ENCODE peak calls at places on chromosomes 11 and 22, in five cellular contexts. G is stimulated activated CD4-positive, alpha-beta T cell treated with anti-CD3 and anti-CD28 coated beads, Interleukin-15, amount 100 ng/mL, for 48 hours; K is cerebellar cortex; N is omental fat pad; B is nephron progenitor cell. T is an unnamed sample.

GRCh38 chr11:68641880-68642279 is 42.5 kb upstream of the GAL start:
- DNase-seq in G (no peak), K (no peak), N (no peak), B (no peak), T (no peak)

GRCh38 chr11:106925245-106925644 is 93.0 kb downstream of the GUCY1A2 start:
- DNase-seq in G (no peak), K (no peak), N (no peak), B (no peak), T (no peak)

GRCh38 chr11:56473252-56473651 is at the start of gene OR5M3:
- DNase-seq in G (no peak), K (no peak), N (no peak), B (no peak), T (no peak)

GRCh38 chr11:111539426-111540113 is 950 bp upstream of the LAYN start:
- DNase-seq in G (no peak), K (no peak), N (no peak), B (no peak), T (no peak)

GRCh38 chr22:42553475-42554361 is at the start of gene SERHL2:
- DNase-seq in G (peak), K (peak), N (peak), B (peak), T (no peak)

GRCh38 chr22:32723632-32724031 is 77.9 kb upstream of the TIMP3 start:
- DNase-seq in G (peak), K (no peak), N (no peak), B (no peak), T (no peak)

GRCh38 chr11:62445314-62445740 is 26.5 kb downstream of the SCGB1A1 start:
- DNase-seq in G (no peak), K (no peak), N (no peak), B (no peak), T (no peak)

GRCh38 chr11:38791346-38791961 is 2193.4 kb upstream of the RAG2 start:
- DNase-seq in G (no peak), K (peak), N (no peak), B (peak), T (no peak)

GRCh38 chr11:103170865-103171264 is 61.6 kb downstream of the DYNC2H1 start:
- DNase-seq in G (no peak), K (no peak), N (no peak), B (no peak), T (no peak)

GRCh38 chr11:31636983-31637382 is 127.4 kb downstream of the ELP4 start:
- DNase-seq in G (no peak), K (no peak), N (no peak), B (no peak), T (no peak)

GRCh38 chr11:21888814-21889213 is 304.1 kb upstream of the ANO5 start:
- DNase-seq in G (no peak), K (peak), N (no peak), B (no peak), T (no peak)